ENCODE peak calls at places on chromosome X, in six cellular contexts. U is transverse colon, J is lower leg skin, L is IMR-90, D is testis, X is GM12865. F is an unnamed sample.

GRCh38 chrX:128992107-128992971 is 531.0 kb downstream of the SMARCA1 start:
- DNase-seq in U (no peak), J (no peak), L (no peak), D (no peak), X (no peak), F (no peak)

GRCh38 chrX:46317158-46317557 is 228.1 kb downstream of the ZNF674 start:
- DNase-seq in U (no peak), J (no peak), L (no peak), D (no peak), X (no peak), F (no peak)

GRCh38 chrX:24782011-24782410 is 88.3 kb downstream of the POLA1 start:
- DNase-seq in U (no peak), J (no peak), L (no peak), D (no peak), X (no peak), F (no peak)

GRCh38 chrX:45765726-45766125 is 565.0 kb upstream of the DIPK2B start:
- DNase-seq in U (no peak), J (no peak), L (no peak), D (no peak), X (no peak), F (no peak)

GRCh38 chrX:46912673-46913491 is 661 bp downstream of the JADE3 start:
- DNase-seq in U (peak; percentile 50), J (no peak), L (peak; percentile 14), D (peak; percentile 37), X (peak; percentile 66), F (no peak)

GRCh38 chrX:52353838-52354237 is 15.0 kb upstream of the XAGE2 start:
- DNase-seq in U (no peak), J (no peak), L (no peak), D (no peak), X (no peak), F (no peak)

GRCh38 chrX:48025561-48025960 is 18.8 kb downstream of the SPACA5 start:
- DNase-seq in U (peak; percentile 36), J (no peak), L (peak; percentile 61), D (peak; percentile 59), X (peak; percentile 72), F (no peak)

GRCh38 chrX:129318375-129318774 is 204.9 kb downstream of the SMARCA1 start:
- DNase-seq in U (no peak), J (no peak), L (peak; percentile 35), D (peak; percentile 23), X (peak; percentile 11), F (no peak)

GRCh38 chrX:21398424-21398823 is 24.2 kb downstream of the CNKSR2 start:
- DNase-seq in U (no peak), J (no peak), L (no peak), D (no peak), X (no peak), F (no peak)

GRCh38 chrX:24340501-24340900 is 19.9 kb upstream of the SUPT20HL1 start:
- DNase-seq in U (no peak), J (no peak), L (no peak), D (no peak), X (no peak), F (no peak)

GRCh38 chrX:27968891-27969290 is 12.4 kb downstream of the DCAF8L1 start:
- DNase-seq in U (no peak), J (no peak), L (no peak), D (no peak), X (no peak), F (no peak)

GRCh38 chrX:20456971-20457370 is 190.3 kb upstream of the RPS6KA3 start:
- DNase-seq in U (no peak), J (no peak), L (no peak), D (no peak), X (no peak), F (no peak)

GRCh38 chrX:53440631-53441517 is 6.7 kb upstream of the HSD17B10 start:
- DNase-seq in U (peak; percentile 72), J (peak; percentile 97), L (peak; percentile 34), D (peak; percentile 21), X (no peak), F (peak; percentile 83)

GRCh38 chrX:47172971-47173792 is 20.4 kb upstream of the UBA1 start:
- DNase-seq in U (no peak), J (peak; percentile 74), L (no peak), D (no peak), X (no peak), F (no peak)

GRCh38 chrX:48466696-48467095 is 3.4 kb downstream of the SLC38A5 start:
- DNase-seq in U (no peak), J (no peak), L (no peak), D (no peak), X (peak; percentile 32), F (no peak)

GRCh38 chrX:44012484-44013096 is 39.4 kb upstream of the NDP start:
- DNase-seq in U (peak; percentile 9), J (no peak), L (peak; percentile 41), D (peak; percentile 16), X (no peak), F (peak; percentile 91)

GRCh38 chrX:19659929-19660328 is 144.6 kb upstream of the MAP3K15 start:
- DNase-seq in U (no peak), J (no peak), L (no peak), D (no peak), X (no peak), F (no peak)

GRCh38 chrX:118251251-118251650 is 94.7 kb upstream of the WDR44 start:
- DNase-seq in U (no peak), J (no peak), L (peak; percentile 67), D (peak; percentile 14), X (no peak), F (no peak)

GRCh38 chrX:119802546-119802945 is 11.1 kb upstream of the RPL39 start:
- DNase-seq in U (no peak), J (no peak), L (no peak), D (no peak), X (no peak), F (no peak)

GRCh38 chrX:97330150-97330549 is 446.4 kb downstream of the RPA4 start:
- DNase-seq in U (no peak), J (no peak), L (no peak), D (no peak), X (peak; percentile 48), F (no peak)

GRCh38 chrX:132270021-132270420 is 50.8 kb upstream of the RAP2C start:
- DNase-seq in U (no peak), J (no peak), L (no peak), D (no peak), X (no peak), F (no peak)

GRCh38 chrX:44651347-44651746 is 108.7 kb upstream of the FUNDC1 start:
- DNase-seq in U (no peak), J (no peak), L (no peak), D (no peak), X (no peak), F (no peak)

GRCh38 chrX:20300822-20301221 is 34.1 kb upstream of the RPS6KA3 start:
- DNase-seq in U (no peak), J (no peak), L (no peak), D (no peak), X (no peak), F (no peak)

GRCh38 chrX:3820170-3820569 is 106.7 kb upstream of the PRKX start:
- DNase-seq in U (no peak), J (no peak), L (peak; percentile 93), D (no peak), X (no peak), F (no peak)

GRCh38 chrX:109187473-109188168 is 294.3 kb downstream of the GUCY2F start:
- DNase-seq in U (no peak), J (no peak), L (no peak), D (no peak), X (peak; percentile 1), F (no peak)

GRCh38 chrX:116379854-116380253 is 56.6 kb upstream of the SLC6A14 start:
- DNase-seq in U (no peak), J (peak; percentile 85), L (peak; percentile 6), D (no peak), X (no peak), F (no peak)

GRCh38 chrX:1546601-1547275 is 9.8 kb upstream of the P2RY8 start:
- DNase-seq in U (no peak), J (peak; percentile 72), L (no peak), D (no peak), X (no peak), F (no peak)

GRCh38 chrX:72309297-72310071 is 3.8 kb upstream of the CITED1 start:
- DNase-seq in U (no peak), J (no peak), L (no peak), D (no peak), X (no peak), F (no peak)

GRCh38 chrX:5458300-5458699 is 770.4 kb downstream of the NLGN4X start:
- DNase-seq in U (no peak), J (no peak), L (no peak), D (no peak), X (peak; percentile 0), F (no peak)
- TF ChIP-seq CTCF in U (no peak), J (no peak), L (no peak), D (no peak), X (peak; percentile 17), F (no peak)

GRCh38 chrX:137354851-137355250 is 211.1 kb upstream of the ZIC3 start:
- DNase-seq in U (no peak), J (no peak), L (no peak), D (no peak), X (no peak), F (no peak)

GRCh38 chrX:137353404-137353803 is 212.5 kb upstream of the ZIC3 start:
- DNase-seq in U (no peak), J (no peak), L (no peak), D (no peak), X (no peak), F (no peak)

DNA sequence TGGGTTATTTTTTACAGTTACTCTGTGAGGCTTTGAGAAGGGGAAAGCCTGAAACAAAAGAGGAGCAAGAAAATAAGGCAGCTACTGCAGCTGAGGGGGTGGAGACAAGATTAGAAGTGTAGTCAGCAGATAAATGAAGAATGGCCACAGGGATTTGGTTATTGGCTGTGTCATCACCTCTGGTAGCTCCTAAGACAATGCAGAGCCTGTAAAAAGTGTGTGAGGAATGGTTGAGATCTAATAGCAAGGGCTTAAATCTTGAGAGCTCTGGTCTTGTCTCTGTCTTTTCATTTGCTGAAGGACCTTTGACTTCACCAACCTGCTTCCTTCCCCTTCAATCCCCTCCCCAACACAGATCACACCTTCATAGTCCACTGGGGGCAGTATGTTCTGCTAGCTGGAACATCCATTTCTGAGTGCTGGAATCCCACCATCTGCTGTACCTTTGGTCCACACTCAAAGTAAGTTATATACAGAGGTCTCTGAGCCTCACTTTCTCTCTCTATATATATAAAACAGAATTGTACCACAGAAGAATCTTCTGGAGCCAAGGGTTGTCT is 213.7 kb upstream of the ZIC3 start:
- DNase-seq in U (no peak), J (no peak), L (no peak), D (no peak), X (no peak), F (no peak)
- TF ChIP-seq CTCF in U (no peak), J (no peak), L (no peak), D (no peak), X (no peak), F (no peak)

DNA sequence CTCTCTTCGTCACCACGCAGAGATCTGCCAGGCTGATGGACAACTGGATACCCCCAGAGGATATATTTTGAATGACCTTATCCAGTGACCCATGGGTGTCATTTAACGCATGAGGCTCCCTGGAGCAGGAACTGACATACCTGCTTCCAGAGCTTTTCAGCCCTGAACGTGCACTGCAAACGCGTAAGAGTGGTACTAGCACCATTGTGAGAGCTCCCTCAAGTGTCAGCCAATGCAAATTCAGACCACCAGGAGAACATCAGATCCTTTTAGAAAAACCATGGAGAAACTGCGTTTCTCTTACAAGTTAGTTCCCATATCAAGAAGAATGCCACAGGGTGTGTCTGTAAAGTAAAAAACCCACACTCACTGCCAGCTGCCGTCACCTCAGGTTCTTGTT is 7.3 kb downstream of the TREX2 start:
- DNase-seq in U (no peak), J (no peak), L (peak; percentile 7), D (peak; percentile 50), X (peak; percentile 17), F (no peak)
- TF ChIP-seq CTCF in U (no peak), J (no peak), L (no peak), D (peak; percentile 9), X (peak; percentile 5), F (no peak)

GRCh38 chrX:17242470-17242869 is 132.5 kb upstream of the NHS start:
- DNase-seq in U (peak; percentile 28), J (no peak), L (peak; percentile 55), D (peak; percentile 65), X (peak; percentile 39), F (no peak)
- TF ChIP-seq CTCF in U (peak; percentile 66), J (no peak), L (peak; percentile 76), D (peak; percentile 76), X (peak; percentile 55), F (peak; percentile 72)